ENCODE peak calls at places on chromosomes 3 and 15, in five cellular contexts. M is stomach, B is tibial nerve, F is body of pancreas, W is IMR-90. S is an unnamed sample.

GRCh38 chr3:39712413-39713048 is 96.9 kb upstream of the MYRIP start:
- DNase-seq in B (no peak), M (no peak), F (no peak), W (no peak), S (no peak)

GRCh38 chr3:156492801-156493261 is 62.1 kb downstream of the SSR3 start:
- DNase-seq in B (no peak), M (no peak), F (no peak), W (no peak), S (no peak)

GRCh38 chr3:16181361-16181760 is 6.9 kb downstream of the GALNT15 start:
- DNase-seq in M (peak), B (peak), W (peak), F (peak), S (no peak)

GRCh38 chr3:147130461-147130860 is 275.9 kb downstream of the ZIC4 start:
- DNase-seq in B (no peak), M (no peak), W (peak), F (no peak), S (no peak)

GRCh38 chr3:127373701-127374625 is 86.1 kb upstream of the PRR20G start:
- DNase-seq in W (no peak), M (peak), F (no peak), B (no peak), S (no peak)

GRCh38 chr3:50481992-50482391 is 21.4 kb downstream of the CACNA2D2 start:
- DNase-seq in F (no peak), M (no peak), B (no peak), W (no peak), S (no peak)

GRCh38 chr3:102000620-102001209 is 151.4 kb downstream of the NFKBIZ start:
- DNase-seq in B (no peak), F (no peak), M (no peak), W (no peak), S (no peak)

GRCh38 chr15:41782486-41783271 is 8.4 kb downstream of the MAPKBP1 start:
- DNase-seq in W (no peak), M (no peak), F (no peak), B (no peak), S (no peak)

GRCh38 chr3:46749129-46749528 is 31.5 kb upstream of the PRSS50 start:
- DNase-seq in B (no peak), M (no peak), F (no peak), W (no peak), S (no peak)

GRCh38 chr3:72872183-72872582 is 15.7 kb upstream of the GXYLT2 start:
- DNase-seq in B (no peak), W (peak), M (no peak), F (no peak), S (no peak)

GRCh38 chr3:106299300-106300098 is 430.7 kb upstream of the CBLB start:
- DNase-seq in M (no peak), W (peak), F (no peak), B (no peak), S (no peak)

GRCh38 chr3:192566706-192567290 is 160.5 kb downstream of the FGF12 start:
- DNase-seq in M (peak), W (peak), F (peak), B (peak), S (peak)

GRCh38 chr3:71725279-71725991 is at the start of gene EIF4E3:
- DNase-seq in W (peak), B (no peak), M (peak), F (peak), S (peak)

GRCh38 chr3:8458235-8458634 is 43.4 kb upstream of the LMCD1 start:
- DNase-seq in W (peak), B (no peak), M (no peak), F (no peak), S (no peak)

GRCh38 chr3:39113291-39113690 is 5.8 kb downstream of the TTC21A start:
- DNase-seq in B (no peak), M (no peak), F (no peak), W (no peak), S (no peak)

GRCh38 chr3:113287818-113288648 is 76.7 kb downstream of the BOC start:
- DNase-seq in B (peak), W (peak), F (peak), M (no peak), S (peak)

GRCh38 chr15:75182187-75183131 is 19.2 kb upstream of the C15orf39 start:
- DNase-seq in W (peak), M (no peak), B (no peak), F (no peak), S (no peak)

GRCh38 chr3:127043041-127043641 is 60.2 kb downstream of the PLXNA1 start:
- DNase-seq in F (peak), W (no peak), B (no peak), M (peak), S (no peak)

GRCh38 chr3:195557327-195557726 is 14.2 kb upstream of the PPP1R2 start:
- DNase-seq in F (no peak), M (no peak), W (no peak), B (no peak), S (no peak)

GRCh38 chr15:68205949-68206539 is 912 bp upstream of the CALML4 start:
- DNase-seq in F (peak), W (no peak), M (peak), B (peak), S (no peak)

GRCh38 chr15:92023971-92024370 is 170.5 kb downstream of the SLCO3A1 start:
- DNase-seq in F (no peak), B (no peak), M (no peak), W (no peak), S (no peak)

GRCh38 chr15:51079226-51079625 is 15.5 kb downstream of the TNFAIP8L3 start:
- DNase-seq in F (no peak), B (no peak), W (no peak), M (no peak), S (no peak)

GRCh38 chr15:57510647-57511046 is 81.1 kb upstream of the MYZAP start:
- DNase-seq in M (peak), B (no peak), W (peak), F (peak), S (no peak)

DNA sequence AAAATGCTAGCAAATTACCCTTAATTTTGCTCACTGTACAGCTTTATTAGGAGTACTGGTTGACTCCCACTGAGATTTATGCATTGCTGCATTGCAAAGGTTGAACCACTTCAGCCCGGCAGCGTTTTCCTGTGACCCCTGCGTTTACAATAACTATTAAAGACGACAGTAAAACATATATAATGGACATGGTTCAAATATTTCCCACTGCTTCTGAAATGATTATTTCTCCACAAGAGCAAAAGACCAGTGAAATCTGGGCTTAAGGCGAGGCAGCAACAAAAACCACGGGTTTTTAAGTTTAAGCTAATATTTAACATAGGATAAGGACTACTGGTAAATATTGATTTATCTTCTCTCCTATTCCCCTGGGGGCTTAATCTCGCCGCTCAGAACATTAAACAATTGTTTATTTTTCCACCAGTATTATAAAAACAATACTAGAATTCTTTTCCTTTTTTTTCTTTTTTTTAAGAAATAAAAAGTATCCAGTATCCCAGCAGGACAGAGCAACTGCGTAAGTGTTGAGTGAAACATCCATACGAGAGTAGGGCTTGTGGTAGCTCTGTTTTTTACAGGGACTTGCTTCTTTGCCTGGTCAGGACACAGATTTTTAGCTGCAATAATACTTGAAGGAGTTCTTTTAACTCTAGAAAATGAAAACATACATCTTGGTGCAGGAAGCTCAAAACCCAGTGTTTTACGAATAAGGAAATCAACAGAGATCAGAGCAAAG is 297.9 kb upstream of the NR2E3 start:
- DNase-seq in W (no peak), F (no peak), B (no peak), M (no peak), S (no peak)
- H3K27ac ChIP-seq in W (no peak), F (peak), B (no peak), M (peak), S (no peak)

GRCh38 chr3:11498646-11499045 is 145.1 kb downstream of the VGLL4 start:
- DNase-seq in W (peak), M (peak), B (peak), F (peak), S (peak)

GRCh38 chr3:11494131-11494916 is 149.4 kb downstream of the VGLL4 start:
- DNase-seq in F (no peak), M (no peak), W (no peak), B (no peak), S (no peak)

GRCh38 chr3:11499144-11499543 is 144.6 kb downstream of the VGLL4 start:
- DNase-seq in M (no peak), B (peak), F (no peak), W (peak), S (no peak)

GRCh38 chr3:11495948-11496557 is 147.7 kb downstream of the VGLL4 start:
- DNase-seq in W (no peak), B (no peak), M (peak), F (no peak), S (no peak)

GRCh38 chr3:11498174-11498573 is 145.5 kb downstream of the VGLL4 start:
- DNase-seq in B (no peak), F (no peak), W (no peak), M (no peak), S (no peak)
- H3K27ac ChIP-seq in B (no peak), F (peak), W (peak), M (peak), S (no peak)

DNA sequence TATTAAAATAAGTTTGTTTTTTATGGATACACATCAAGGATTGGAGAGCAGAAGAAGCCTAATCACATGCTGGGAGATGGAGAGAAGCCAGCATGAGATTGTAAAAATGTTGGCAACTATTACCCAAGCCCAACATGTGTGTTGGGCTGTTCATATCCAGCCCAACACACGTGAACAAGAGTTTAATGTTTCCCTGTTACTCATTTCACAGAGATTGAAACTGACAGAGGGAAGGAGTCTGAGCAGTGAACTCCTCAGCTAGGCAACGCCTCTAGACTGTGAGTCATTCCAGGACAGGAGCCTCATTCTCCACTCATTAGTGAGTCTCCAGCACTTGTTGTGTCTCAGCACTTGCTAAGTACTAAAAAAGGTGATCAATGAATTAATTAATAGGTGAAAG is 43.2 kb upstream of the CMSS1 start:
- DNase-seq in W (peak), F (no peak), M (no peak), B (no peak), S (no peak)
- H3K27ac ChIP-seq in W (no peak), F (no peak), M (no peak), B (no peak), S (no peak)

GRCh38 chr3:129441215-129441614 is 1.2 kb downstream of the IFT122 start:
- DNase-seq in W (no peak), B (no peak), F (no peak), M (no peak), S (no peak)
- H3K27ac ChIP-seq in W (peak), B (peak), F (peak), M (peak), S (peak)

GRCh38 chr3:152610621-152611020 is 224.3 kb upstream of the P2RY1 start:
- DNase-seq in B (no peak), W (no peak), M (no peak), F (no peak), S (no peak)
- H3K27ac ChIP-seq in B (no peak), W (no peak), M (no peak), F (no peak), S (no peak)

S was measured in substantia nigra.